ENCODE peak calls at places on chromosomes 1 and 21, in four cellular contexts. One of them, this sample, is unnamed.

GRCh38 chr1:193264313-193265065 is 78.1 kb upstream of the B3GALT2 start:
- DNase-seq in H1: no peak
- DNase-seq in K562: no peak
- DNase-seq in SK-N-SH: no peak
- DNase-seq in this sample: no peak

GRCh38 chr1:32767641-32768040 is 49.5 kb downstream of the YARS1 start:
- DNase-seq in SK-N-SH: no peak
- DNase-seq in K562: no peak
- DNase-seq in H1: no peak
- DNase-seq in this sample: no peak

GRCh38 chr1:236692128-236692527 is 5.8 kb downstream of the ACTN2 start:
- DNase-seq in SK-N-SH: no peak
- DNase-seq in K562: no peak
- DNase-seq in H1: no peak
- DNase-seq in this sample: no peak

GRCh38 chr1:19775831-19776230 is 23.9 kb downstream of the TMCO4 start:
- DNase-seq in H1: no peak
- DNase-seq in SK-N-SH: no peak
- DNase-seq in K562: no peak
- DNase-seq in this sample: no peak

GRCh38 chr1:113912594-113913311 is 7.6 kb downstream of the DCLRE1B start:
- DNase-seq in SK-N-SH: no peak
- DNase-seq in H1: no peak
- DNase-seq in K562: peak; percentile 23
- DNase-seq in this sample: no peak

GRCh38 chr1:61101461-61102440 is 19.4 kb downstream of the NFIA start:
- DNase-seq in H1: no peak
- DNase-seq in SK-N-SH: no peak
- DNase-seq in K562: no peak
- DNase-seq in this sample: no peak

GRCh38 chr1:215983680-215984079 is 416.6 kb downstream of the KCTD3 start:
- DNase-seq in K562: no peak
- DNase-seq in SK-N-SH: no peak
- DNase-seq in H1: no peak
- DNase-seq in this sample: no peak

GRCh38 chr1:8122477-8123407 is 96.6 kb upstream of the ERRFI1 start:
- DNase-seq in H1: no peak
- DNase-seq in SK-N-SH: no peak
- DNase-seq in K562: peak; percentile 69
- DNase-seq in this sample: no peak

GRCh38 chr1:206674745-206675175 is 9.9 kb upstream of the MAPKAPK2 start:
- DNase-seq in K562: no peak
- DNase-seq in H1: no peak
- DNase-seq in SK-N-SH: no peak
- DNase-seq in this sample: no peak

GRCh38 chr1:9315411-9316079 is 22.9 kb downstream of the SPSB1 start:
- DNase-seq in K562: no peak
- DNase-seq in SK-N-SH: no peak
- DNase-seq in H1: no peak
- DNase-seq in this sample: no peak

GRCh38 chr1:9670085-9670484 is 18.6 kb downstream of the PIK3CD start:
- DNase-seq in H1: no peak
- DNase-seq in SK-N-SH: no peak
- DNase-seq in K562: no peak
- DNase-seq in this sample: no peak

GRCh38 chr1:31182352-31182751 is 57.3 kb downstream of the NKAIN1 start:
- DNase-seq in SK-N-SH: peak; percentile 39
- DNase-seq in K562: peak; percentile 86
- DNase-seq in H1: peak; percentile 95
- DNase-seq in this sample: peak; percentile 90

GRCh38 chr1:48216276-48216675 is 6.2 kb upstream of the SLC5A9 start:
- DNase-seq in H1: no peak
- DNase-seq in SK-N-SH: no peak
- DNase-seq in K562: no peak
- DNase-seq in this sample: no peak

GRCh38 chr1:192118881-192119280 is 39.4 kb upstream of the RGS18 start:
- DNase-seq in K562: no peak
- DNase-seq in H1: no peak
- DNase-seq in SK-N-SH: no peak
- DNase-seq in this sample: no peak

GRCh38 chr1:113759341-113760101 is at the start of gene PHTF1:
- DNase-seq in SK-N-SH: peak; percentile 89
- DNase-seq in K562: peak; percentile 93
- DNase-seq in H1: peak; percentile 85
- DNase-seq in this sample: peak; percentile 87

GRCh38 chr21:34914239-34914638 is 134.9 kb downstream of the RUNX1 start:
- DNase-seq in K562: no peak
- DNase-seq in SK-N-SH: no peak
- DNase-seq in H1: no peak
- DNase-seq in this sample: no peak

GRCh38 chr1:203342192-203342940 is 8.6 kb downstream of the FMOD start:
- DNase-seq in K562: peak; percentile 82
- DNase-seq in H1: peak; percentile 89
- DNase-seq in SK-N-SH: peak; percentile 82
- DNase-seq in this sample: peak; percentile 83

GRCh38 chr1:54380285-54380882 is 25.8 kb downstream of the SSBP3 start:
- DNase-seq in SK-N-SH: no peak
- DNase-seq in H1: no peak
- DNase-seq in K562: no peak
- DNase-seq in this sample: no peak

GRCh38 chr1:32172621-32173245 is 6.7 kb upstream of the TXLNA start:
- DNase-seq in SK-N-SH: no peak
- DNase-seq in K562: no peak
- DNase-seq in H1: no peak
- DNase-seq in this sample: no peak

GRCh38 chr1:46176211-46176865 is at the start of gene P3R3URF:
- DNase-seq in SK-N-SH: no peak
- DNase-seq in H1: no peak
- DNase-seq in K562: no peak
- DNase-seq in this sample: no peak

GRCh38 chr1:11187936-11188335 is 1.2 kb upstream of the ANGPTL7 start:
- DNase-seq in K562: no peak
- DNase-seq in SK-N-SH: no peak
- DNase-seq in H1: no peak
- DNase-seq in this sample: no peak

GRCh38 chr1:41516168-41516961 is 31.9 kb upstream of the EDN2 start:
- DNase-seq in H1: peak; percentile 99
- DNase-seq in K562: peak; percentile 93
- DNase-seq in SK-N-SH: peak; percentile 97
- DNase-seq in this sample: peak; percentile 90

GRCh38 chr1:209455666-209456065 is 127.8 kb upstream of the CAMK1G start:
- DNase-seq in SK-N-SH: no peak
- DNase-seq in H1: no peak
- DNase-seq in K562: no peak
- DNase-seq in this sample: no peak

GRCh38 chr1:4631321-4631720 is 23.1 kb upstream of the AJAP1 start:
- DNase-seq in K562: no peak
- DNase-seq in H1: no peak
- DNase-seq in SK-N-SH: no peak
- DNase-seq in this sample: no peak

GRCh38 chr1:156766288-156767100 is 841 bp upstream of the PRCC start:
- DNase-seq in SK-N-SH: peak; percentile 47
- DNase-seq in H1: no peak
- DNase-seq in K562: no peak
- DNase-seq in this sample: no peak
- TF ChIP-seq TEAD4 in SK-N-SH: no peak
- TF ChIP-seq TEAD4 in H1: no peak
- TF ChIP-seq TEAD4 in K562: no peak
- TF ChIP-seq TEAD4 in this sample: no peak

GRCh38 chr1:201180901-201181300 is 9.7 kb upstream of the IGFN1 start:
- DNase-seq in K562: no peak
- DNase-seq in H1: no peak
- DNase-seq in SK-N-SH: no peak
- DNase-seq in this sample: no peak
- TF ChIP-seq USF2 in K562: no peak
- TF ChIP-seq USF2 in H1: no peak
- TF ChIP-seq USF2 in SK-N-SH: no peak
- TF ChIP-seq USF2 in this sample: no peak

GRCh38 chr21:16536661-16537359 is 807.0 kb downstream of the USP25 start:
- DNase-seq in SK-N-SH: no peak
- DNase-seq in H1: no peak
- DNase-seq in K562: no peak
- DNase-seq in this sample: no peak
- TF ChIP-seq TEAD4 in SK-N-SH: no peak
- TF ChIP-seq TEAD4 in H1: no peak
- TF ChIP-seq TEAD4 in K562: no peak
- TF ChIP-seq TEAD4 in this sample: no peak

DNA sequence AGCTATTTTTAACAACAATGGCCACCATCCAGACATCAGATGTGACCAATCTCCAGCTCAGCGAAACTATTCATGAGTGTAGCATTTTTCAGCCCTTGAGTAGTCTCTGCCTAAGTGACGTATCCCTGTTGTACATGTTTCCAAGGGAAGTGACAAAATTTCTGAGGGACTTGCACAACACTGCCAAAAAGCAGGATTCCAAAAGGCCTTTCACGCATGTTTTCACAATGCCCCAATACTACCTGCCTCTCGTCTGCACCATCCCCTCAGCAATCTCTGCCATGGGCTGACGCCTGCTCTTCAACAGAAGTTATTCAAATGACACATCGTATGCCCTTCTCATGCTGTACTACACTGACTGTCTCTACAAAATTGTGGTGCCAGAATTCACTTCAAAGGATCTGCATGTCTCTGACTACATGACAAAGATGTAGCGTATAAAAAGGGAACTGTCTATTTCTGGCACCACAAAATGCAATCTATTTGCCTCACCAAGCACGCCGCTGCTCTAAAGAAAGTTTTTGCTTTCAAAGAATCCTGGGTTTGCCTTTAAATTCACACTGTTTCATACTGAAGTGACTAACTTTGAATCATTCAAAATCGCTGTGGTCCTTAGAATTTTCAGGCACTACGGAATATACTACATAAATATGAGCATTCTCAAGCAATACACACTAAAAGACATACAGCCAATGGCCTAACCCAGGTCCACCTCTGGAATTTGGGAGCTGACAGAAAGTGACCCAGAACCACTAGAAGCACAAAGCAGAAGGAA is 32.9 kb downstream of the JAK1 start:
- DNase-seq in H1: no peak
- DNase-seq in K562: no peak
- DNase-seq in SK-N-SH: no peak
- DNase-seq in this sample: no peak
- TF ChIP-seq USF2 in H1: no peak
- TF ChIP-seq USF2 in K562: no peak
- TF ChIP-seq USF2 in SK-N-SH: no peak
- TF ChIP-seq USF2 in this sample: no peak

GRCh38 chr1:68201546-68202238 is 30.6 kb downstream of the WLS start:
- DNase-seq in SK-N-SH: no peak
- DNase-seq in H1: no peak
- DNase-seq in K562: no peak
- DNase-seq in this sample: no peak
- TF ChIP-seq TEAD4 in SK-N-SH: no peak
- TF ChIP-seq TEAD4 in H1: no peak
- TF ChIP-seq TEAD4 in K562: no peak
- TF ChIP-seq TEAD4 in this sample: no peak